ENCODE peak calls at places on chromosomes 1 and 21, in seven cellular contexts. T is left cardiac atrium; Z is HT1080; F is stimulated activated CD4-positive, alpha-beta T cell treated with anti-CD3 and anti-CD28 coated beads, Interleukin-2, amount 100 ng/mL, for 48 hours; A is NCI-H1694 treated with DMSO at 0.1 percent for 48 hours; W is non-pigmented ciliary epithelial cell; G is activated CD4-positive, CD25-positive, alpha-beta regulatory T cell. Q is an unnamed sample.

GRCh38 chr1:227546598-227547313 is 16.6 kb upstream of the ZNF678 start:
- DNase-seq in G (no peak), Z (no peak), T (no peak), W (no peak), F (no peak), A (no peak), Q (no peak)

GRCh38 chr1:24771574-24771973 is 26.3 kb downstream of the CLIC4 start:
- DNase-seq in G (no peak), F (no peak), A (no peak), W (no peak), T (no peak), Z (no peak), Q (no peak)

GRCh38 chr21:32826317-32827167 is 55.0 kb upstream of the PAXBP1 start:
- DNase-seq in W (no peak), A (peak), F (peak), G (no peak), Z (peak), T (no peak), Q (peak)

GRCh38 chr1:66350001-66350547 is 183.9 kb upstream of the SGIP1 start:
- DNase-seq in Z (peak), T (peak), F (no peak), A (no peak), W (no peak), G (no peak), Q (peak)

GRCh38 chr1:226063362-226064167 is 1.0 kb downstream of the H3-3A start:
- DNase-seq in G (peak), Z (peak), F (peak), A (peak), W (no peak), T (peak), Q (no peak)

GRCh38 chr1:23597635-23598388 is 38.5 kb upstream of the ID3 start:
- DNase-seq in F (no peak), T (no peak), G (no peak), A (no peak), Z (no peak), W (no peak), Q (no peak)

GRCh38 chr1:86542626-86543025 is 4.3 kb upstream of the CLCA4 start:
- DNase-seq in Z (peak), T (no peak), A (no peak), W (no peak), G (no peak), F (no peak), Q (no peak)

GRCh38 chr1:27527857-27528700 is 38.1 kb upstream of the WASF2 start:
- DNase-seq in F (no peak), W (no peak), A (no peak), T (peak), Z (no peak), G (peak), Q (no peak)

GRCh38 chr1:172382406-172382805 is 38.1 kb upstream of the C1orf105 start:
- DNase-seq in A (no peak), F (no peak), G (no peak), W (no peak), T (no peak), Z (no peak), Q (no peak)